ENCODE peak calls at places on chromosomes 7 and 10, in seven cellular contexts. S is epithelial cell of proximal tubule, M is progenitor cell of endocrine pancreas, Z is HFFc6, D is AG04449, U is PC-3, K is gastrocnemius medialis. Y is an unnamed sample.

GRCh38 chr10:102009801-102010425 is 46.1 kb downstream of the ARMH3 start:
- DNase-seq in S (peak; percentile 80), M (peak; percentile 25), Z (peak; percentile 89), D (peak; percentile 73), U (peak; percentile 85), K (peak; percentile 51), Y (no peak)

GRCh38 chr7:92246363-92247101 is 758 bp downstream of the ANKIB1 start:
- DNase-seq in S (no peak), M (peak; percentile 14), Z (no peak), D (no peak), U (peak; percentile 19), K (no peak), Y (no peak)

GRCh38 chr7:102230593-102230992 is 56.1 kb upstream of the SH2B2 start:
- DNase-seq in S (no peak), M (no peak), Z (peak; percentile 59), D (no peak), U (no peak), K (no peak), Y (no peak)

GRCh38 chr7:55019329-55019690 is 493 bp downstream of the EGFR start:
- DNase-seq in S (no peak), M (no peak), Z (no peak), D (no peak), U (peak; percentile 34), K (peak; percentile 71), Y (no peak)

GRCh38 chr10:87976101-87976743 is 112.8 kb downstream of the PTEN start:
- DNase-seq in S (peak; percentile 15), M (no peak), Z (no peak), D (no peak), U (no peak), K (no peak), Y (no peak)

GRCh38 chr10:48444861-48445841 is 138.7 kb downstream of the MAPK8 start:
- DNase-seq in S (no peak), M (no peak), Z (peak; percentile 23), D (no peak), U (peak; percentile 59), K (peak; percentile 10), Y (no peak)

GRCh38 chr7:142754681-142755575 is 5.7 kb downstream of the PRSS1 start:
- DNase-seq in S (no peak), M (no peak), Z (no peak), D (no peak), U (peak; percentile 44), K (no peak), Y (no peak)

GRCh38 chr7:26329520-26330269 is 38.0 kb downstream of the SNX10 start:
- DNase-seq in S (no peak), M (no peak), Z (no peak), D (no peak), U (no peak), K (peak; percentile 23), Y (no peak)

DNA sequence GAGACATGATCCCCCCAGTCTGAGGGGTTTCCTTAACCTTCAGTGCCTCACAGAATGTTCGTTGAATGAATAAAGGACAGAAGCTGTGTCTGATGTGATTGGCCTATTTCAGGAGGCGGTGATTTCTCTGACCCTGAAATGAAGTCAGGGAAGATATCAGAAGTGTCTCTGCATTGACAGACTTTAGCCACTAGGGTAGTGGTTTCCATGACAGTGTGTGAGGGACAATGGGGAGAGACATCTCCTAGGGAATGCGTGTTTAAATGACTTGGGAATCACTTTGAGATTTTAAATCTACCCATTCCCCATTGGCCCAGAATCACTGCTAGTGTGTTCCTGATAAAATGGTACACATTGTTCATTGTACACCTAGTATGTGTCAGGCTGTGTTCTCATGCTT is 132.0 kb downstream of the CFAP58 start:
- DNase-seq in S (no peak), M (no peak), Z (no peak), D (no peak), U (no peak), K (no peak), Y (no peak)
- TF ChIP-seq CTCF in S (peak; percentile 27), M (peak; percentile 20), Z (peak; percentile 51), D (no peak), U (peak; percentile 27), K (no peak), Y (no peak)

GRCh38 chr7:135662123-135662372 is 266 bp upstream of the STMP1 start:
- DNase-seq in S (no peak), M (no peak), Z (no peak), D (no peak), U (no peak), K (no peak), Y (no peak)
- TF ChIP-seq CTCF in S (no peak), M (no peak), Z (no peak), D (no peak), U (no peak), K (no peak), Y (no peak)

GRCh38 chr7:148296994-148297644 is 293.4 kb upstream of the C7orf33 start:
- DNase-seq in S (no peak), M (no peak), Z (no peak), D (no peak), U (peak; percentile 18), K (no peak), Y (no peak)
- TF ChIP-seq CTCF in S (peak; percentile 8), M (peak; percentile 21), Z (no peak), D (no peak), U (peak; percentile 37), K (no peak), Y (no peak)

GRCh38 chr10:8477300-8477699 is 422.8 kb downstream of the GATA3 start:
- DNase-seq in S (no peak), M (no peak), Z (no peak), D (no peak), U (no peak), K (no peak), Y (no peak)

GRCh38 chr10:8468477-8468876 is 414.0 kb downstream of the GATA3 start:
- DNase-seq in S (no peak), M (no peak), Z (no peak), D (no peak), U (no peak), K (no peak), Y (no peak)

DNA sequence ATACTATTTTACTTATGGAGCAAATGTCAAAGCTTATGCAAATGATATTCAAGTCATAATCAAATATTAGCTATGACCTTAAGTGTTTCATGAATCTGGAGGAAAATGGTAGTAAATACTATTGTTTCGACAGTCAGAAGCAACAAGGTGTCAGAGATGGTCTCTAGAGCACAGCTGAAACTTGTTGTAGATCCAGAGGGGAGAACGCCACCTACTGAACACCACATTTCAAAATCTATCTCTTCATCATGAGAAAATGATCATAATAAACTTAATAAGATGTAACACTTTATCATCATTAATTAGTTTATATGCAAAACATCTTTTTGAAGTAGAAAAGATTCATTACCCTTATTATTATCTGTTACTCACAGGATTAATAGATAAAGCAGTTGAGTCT is 418.7 kb downstream of the GATA3 start:
- DNase-seq in S (no peak), M (no peak), Z (no peak), D (no peak), U (peak; percentile 34), K (no peak), Y (no peak)
- TF ChIP-seq CTCF in S (no peak), M (no peak), Z (no peak), D (no peak), U (peak; percentile 50), K (no peak), Y (no peak)

DNA sequence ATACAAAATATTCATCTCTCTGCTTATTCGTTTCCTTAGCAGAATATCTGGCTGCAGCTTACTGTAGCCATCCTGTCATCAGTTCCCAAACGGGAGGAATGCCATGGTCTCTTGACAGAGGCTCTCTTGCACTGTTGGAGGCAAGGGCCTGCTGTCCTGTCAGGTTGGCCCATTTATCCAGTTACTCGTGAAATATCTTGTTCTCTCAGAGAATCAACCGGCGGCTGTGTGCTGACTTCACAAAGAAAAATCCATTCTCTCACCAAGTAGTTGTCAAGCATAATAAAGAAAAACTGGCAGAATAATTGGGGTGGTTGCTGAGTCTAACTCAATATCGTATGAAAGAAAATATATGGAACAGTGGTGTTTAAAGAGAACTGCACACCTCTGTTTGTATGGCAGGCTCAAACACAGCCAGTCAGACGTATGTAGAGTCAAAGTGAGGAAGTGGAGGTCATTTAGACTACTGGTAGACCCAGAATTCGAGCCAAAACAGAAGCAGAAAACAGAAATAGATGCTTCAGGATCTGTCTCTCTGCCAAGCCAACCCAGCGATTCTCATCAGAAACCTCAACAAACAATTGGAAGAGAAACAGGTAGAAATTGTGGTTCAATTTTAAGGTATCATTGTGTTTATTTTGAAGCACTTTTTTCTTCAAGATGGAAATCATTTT is 349.2 kb upstream of the PRKCQ start:
- DNase-seq in S (no peak), M (no peak), Z (no peak), D (no peak), U (no peak), K (no peak), Y (no peak)
- TF ChIP-seq CTCF in S (no peak), M (no peak), Z (no peak), D (no peak), U (no peak), K (no peak), Y (no peak)

DNA sequence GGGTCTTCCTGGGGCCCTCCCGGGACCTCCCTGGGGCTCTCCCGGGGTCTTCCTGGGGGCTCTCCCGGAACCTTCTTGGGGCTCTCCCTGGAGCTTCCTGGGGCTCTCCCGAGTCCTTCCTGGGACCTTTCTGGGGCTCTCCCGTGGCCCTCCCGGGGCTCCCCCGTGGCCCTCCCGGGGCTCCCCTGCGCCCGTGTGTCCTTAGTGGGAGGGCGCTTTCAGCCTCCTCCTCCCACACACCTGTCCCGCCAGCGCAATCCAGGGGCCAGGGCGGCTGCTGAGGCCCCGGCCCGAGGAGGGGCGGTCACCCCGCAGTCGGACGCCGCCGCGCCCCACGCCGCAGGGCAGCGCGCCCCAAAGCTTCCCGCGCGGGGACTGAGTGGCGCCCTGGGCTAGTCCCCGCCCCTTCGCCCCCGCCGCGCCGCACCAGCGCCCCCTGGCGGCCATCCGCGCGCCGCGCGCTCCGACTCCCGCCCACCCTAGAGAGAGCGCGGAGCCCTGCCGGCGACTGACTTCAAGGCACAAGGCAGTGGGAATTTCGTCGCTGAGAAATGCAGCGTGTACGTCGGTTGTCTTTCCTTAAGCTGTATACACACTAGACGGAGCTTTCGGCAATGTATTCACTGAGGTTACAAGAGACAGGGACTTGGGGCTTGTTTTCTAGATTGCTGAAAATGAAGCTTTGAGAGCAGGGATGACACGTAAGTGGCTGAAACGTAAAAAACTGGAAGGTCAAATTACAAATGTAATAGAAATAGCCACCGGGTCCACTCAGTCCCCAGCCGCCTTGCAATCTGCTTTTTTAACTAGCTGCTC is 47.1 kb downstream of the INSIG1 start:
- DNase-seq in S (peak; percentile 0), M (peak; percentile 91), Z (peak; percentile 43), D (no peak), U (peak; percentile 72), K (peak; percentile 52), Y (peak; percentile 59)
- TF ChIP-seq CTCF in S (peak; percentile 71), M (peak; percentile 96), Z (peak; percentile 96), D (peak; percentile 73), U (peak; percentile 73), K (peak; percentile 99), Y (peak; percentile 93)

Y was measured in omental fat pad.